ENCODE peak calls at places on chromosomes 11 and 22, in seven cellular contexts. K, M, L, I, H, W and G are unnamed samples.

GRCh38 chr11:10294289-10294953 is 402 bp upstream of the SBF2 start:
- DNase-seq in K (peak), L (peak), W (no peak), I (peak), H (no peak), M (peak), G (peak)

GRCh38 chr11:1227551-1228182 is 4.8 kb downstream of the MUC5B start:
- DNase-seq in L (no peak), K (no peak), I (no peak), M (no peak), H (no peak), W (no peak), G (no peak)

GRCh38 chr22:50261615-50262459 is at the start of gene MAPK12:
- DNase-seq in M (no peak), L (peak), I (no peak), K (no peak), H (no peak), W (no peak), G (no peak)

GRCh38 chr11:118744001-118744400 is 47.0 kb downstream of the DDX6 start:
- DNase-seq in H (peak), I (no peak), W (no peak), M (no peak), L (no peak), K (no peak), G (no peak)

GRCh38 chr11:130181295-130182272 is 22.0 kb downstream of the ST14 start:
- DNase-seq in K (peak), H (no peak), M (no peak), L (peak), W (no peak), I (peak), G (no peak)

GRCh38 chr22:40216041-40216756 is 38.5 kb downstream of the TNRC6B start:
- DNase-seq in L (no peak), I (no peak), K (no peak), H (no peak), M (no peak), W (no peak), G (no peak)

GRCh38 chr22:19817561-19818263 is 37.0 kb downstream of the GNB1L start:
- DNase-seq in W (no peak), K (no peak), M (no peak), L (no peak), H (no peak), I (no peak), G (no peak)

GRCh38 chr22:36383110-36383581 is 4.6 kb downstream of the MYH9 start:
- DNase-seq in L (no peak), K (peak), H (no peak), I (peak), W (no peak), M (no peak), G (no peak)

GRCh38 chr11:19951558-19952083 is 208.7 kb downstream of the DBX1 start:
- DNase-seq in M (no peak), H (peak), K (peak), I (peak), W (no peak), L (peak), G (no peak)

GRCh38 chr11:64003807-64004589 is 17.8 kb downstream of the OTUB1 start:
- DNase-seq in M (no peak), L (no peak), K (no peak), H (no peak), W (no peak), I (no peak), G (no peak)

GRCh38 chr22:19936513-19936912 is 5.1 kb upstream of the COMT start:
- DNase-seq in I (no peak), M (no peak), L (no peak), H (no peak), W (no peak), K (no peak), G (no peak)

GRCh38 chr11:121671276-121672168 is 218.8 kb upstream of the SORL1-AS1 start:
- DNase-seq in K (peak), I (no peak), M (no peak), H (peak), L (no peak), W (no peak), G (no peak)

GRCh38 chr11:96155627-96156378 is 187.2 kb downstream of the MAML2 start:
- DNase-seq in W (peak), K (peak), M (peak), I (peak), H (peak), L (peak), G (peak)

GRCh38 chr11:73939096-73939495 is 11.7 kb upstream of the DNAJB13 start:
- DNase-seq in L (no peak), K (peak), M (no peak), H (no peak), I (no peak), W (no peak), G (no peak)

GRCh38 chr11:88297320-88298263 is 39.9 kb downstream of the CTSC start:
- DNase-seq in M (no peak), W (no peak), H (no peak), L (no peak), I (no peak), K (no peak), G (no peak)

GRCh38 chr11:2088284-2088683 is 50.9 kb downstream of the IGF2 start:
- DNase-seq in M (no peak), L (no peak), W (no peak), I (no peak), K (no peak), H (no peak), G (no peak)

GRCh38 chr22:42645938-42646568 is 3.1 kb downstream of the CYB5R3 start:
- DNase-seq in L (no peak), H (no peak), W (no peak), M (no peak), K (no peak), I (no peak), G (no peak)

GRCh38 chr11:94652735-94653284 is 85.6 kb downstream of the PIWIL4 start:
- DNase-seq in K (no peak), M (no peak), W (no peak), L (no peak), I (no peak), H (no peak), G (no peak)

GRCh38 chr22:37464181-37464580 is 22.0 kb downstream of the MFNG start:
- DNase-seq in W (no peak), H (no peak), L (no peak), K (no peak), I (no peak), M (no peak), G (no peak)

GRCh38 chr22:19818264-19819208 is 36.1 kb downstream of the GNB1L start:
- DNase-seq in I (no peak), M (no peak), K (no peak), L (no peak), H (no peak), W (no peak), G (no peak)

GRCh38 chr11:72735495-72736027 is 16.6 kb downstream of the ARAP1 start:
- DNase-seq in W (no peak), H (no peak), K (peak), I (no peak), M (peak), L (peak), G (no peak)

GRCh38 chr22:43343262-43343988 is at the start of gene SCUBE1:
- DNase-seq in I (no peak), K (no peak), M (no peak), L (peak), W (peak), H (peak), G (no peak)

GRCh38 chr11:73143126-73143838 is 1.2 kb upstream of the FCHSD2 start:
- DNase-seq in L (peak), W (no peak), K (no peak), H (peak), M (no peak), I (no peak), G (no peak)

GRCh38 chr11:69333149-69333710 is 39.3 kb downstream of the MYEOV start:
- DNase-seq in L (no peak), M (no peak), K (no peak), H (no peak), I (no peak), W (no peak), G (no peak)

GRCh38 chr22:32030508-32031247 is 12.4 kb upstream of the SLC5A1 start:
- DNase-seq in H (no peak), I (no peak), W (no peak), L (no peak), M (no peak), K (no peak), G (no peak)

GRCh38 chr11:61888043-61888442 is 3.3 kb downstream of the FADS3 start:
- DNase-seq in H (no peak), I (peak), K (peak), W (no peak), L (peak), M (peak), G (peak)

GRCh38 chr11:115476463-115477286 is 27.5 kb downstream of the CADM1 start:
- DNase-seq in K (no peak), W (no peak), I (no peak), H (no peak), M (no peak), L (no peak), G (no peak)